ENCODE peak calls at places on chromosomes 2 and 18, in six cellular contexts. N, C, R, E, M and H are unnamed samples.

GRCh38 chr2:148483675-148484074 is 160.9 kb upstream of the EPC2 start:
- DNase-seq in N (no peak), C (peak), R (no peak), E (no peak), M (no peak), H (no peak)

GRCh38 chr2:64750817-64751285 is 97.1 kb upstream of the SERTAD2 start:
- DNase-seq in N (peak), C (peak), R (peak), E (peak), M (no peak), H (peak)

GRCh38 chr2:74959106-74959751 is 786 bp downstream of the POLE4 start:
- DNase-seq in N (no peak), C (no peak), R (no peak), E (no peak), M (no peak), H (no peak)

GRCh38 chr18:2540575-2540974 is 30.7 kb downstream of the METTL4 start:
- DNase-seq in N (no peak), C (no peak), R (no peak), E (no peak), M (no peak), H (no peak)

GRCh38 chr2:23385351-23385747 is 370 bp downstream of the KLHL29 start:
- DNase-seq in N (peak), C (peak), R (no peak), E (peak), M (peak), H (peak)

GRCh38 chr2:121093735-121094520 is 191.1 kb downstream of the TFCP2L1 start:
- DNase-seq in N (no peak), C (no peak), R (no peak), E (no peak), M (no peak), H (no peak)

GRCh38 chr2:186883666-186884065 is 34.7 kb upstream of the ZSWIM2 start:
- DNase-seq in N (no peak), C (no peak), R (no peak), E (no peak), M (no peak), H (no peak)

GRCh38 chr2:119606674-119607073 is 62.4 kb downstream of the CFAP221 start:
- DNase-seq in N (no peak), C (no peak), R (no peak), E (no peak), M (no peak), H (no peak)

GRCh38 chr2:6186332-6187100 is 494.3 kb downstream of the SOX11 start:
- DNase-seq in N (peak), C (no peak), R (no peak), E (peak), M (no peak), H (peak)

GRCh38 chr2:175167076-175167791 is 769 bp downstream of the ATF2 start:
- DNase-seq in N (peak), C (peak), R (no peak), E (peak), M (peak), H (peak)

GRCh38 chr18:55458456-55459238 is 129.3 kb downstream of the TCF4 start:
- DNase-seq in N (no peak), C (peak), R (no peak), E (no peak), M (no peak), H (no peak)

GRCh38 chr2:189056200-189057106 is 82.3 kb downstream of the COL3A1 start:
- DNase-seq in N (no peak), C (no peak), R (no peak), E (no peak), M (no peak), H (no peak)

GRCh38 chr2:173690349-173690748 is 274.8 kb downstream of the SP3 start:
- DNase-seq in N (no peak), C (no peak), R (no peak), E (no peak), M (no peak), H (no peak)

GRCh38 chr18:48950536-48951447 is at the start of gene SMAD7:
- DNase-seq in N (peak), C (no peak), R (no peak), E (no peak), M (no peak), H (no peak)

GRCh38 chr2:147712051-147712450 is 132.8 kb upstream of the ACVR2A start:
- DNase-seq in N (no peak), C (no peak), R (no peak), E (no peak), M (no peak), H (no peak)

GRCh38 chr2:1287427-1287826 is 125.8 kb upstream of the TPO start:
- DNase-seq in N (no peak), C (no peak), R (no peak), E (no peak), M (no peak), H (no peak)

GRCh38 chr2:29196792-29197788 is 81.9 kb downstream of the CLIP4 start:
- DNase-seq in N (peak), C (peak), R (no peak), E (peak), M (peak), H (peak)

GRCh38 chr18:2657788-2658458 is 2.4 kb downstream of the SMCHD1 start:
- DNase-seq in N (peak), C (no peak), R (peak), E (peak), M (no peak), H (no peak)

GRCh38 chr2:141639809-141640208 is 491.0 kb downstream of the LRP1B start:
- DNase-seq in N (no peak), C (no peak), R (no peak), E (no peak), M (no peak), H (no peak)

DNA sequence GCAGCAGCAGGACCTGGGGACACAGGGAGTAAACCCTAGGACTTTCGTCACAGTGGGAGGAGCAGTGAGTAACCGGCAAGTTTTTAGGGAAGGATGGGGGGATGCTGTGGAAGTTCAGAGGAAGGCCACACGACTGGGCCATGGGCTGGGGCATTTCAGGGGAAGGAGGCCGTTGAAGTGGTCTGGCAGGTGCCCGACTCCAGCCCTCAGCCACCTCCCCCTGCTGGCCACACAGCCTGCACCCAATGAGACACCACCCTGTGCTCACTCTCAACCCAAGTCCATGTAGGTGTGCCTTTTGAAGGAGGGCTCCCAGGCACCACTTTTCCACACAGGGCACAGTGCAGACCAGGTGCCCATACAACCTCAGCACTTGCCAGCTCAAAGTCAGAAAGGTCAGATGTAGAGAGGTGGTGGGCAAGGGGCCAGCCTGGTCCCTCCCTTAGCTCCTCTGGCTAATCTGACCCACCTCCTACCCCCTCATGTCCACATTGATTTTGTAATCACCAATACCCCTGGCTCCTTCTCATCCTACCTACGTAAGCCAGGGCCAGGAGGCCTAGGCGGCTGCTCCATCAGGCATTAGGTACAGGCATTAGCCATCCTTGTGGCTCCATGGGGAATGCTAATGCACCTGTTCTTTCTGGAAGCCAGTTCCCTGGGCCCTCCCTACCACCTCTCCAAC is 211.2 kb downstream of the SMAD2 start:
- DNase-seq in N (no peak), C (no peak), R (no peak), E (no peak), M (no peak), H (no peak)
- TF ChIP-seq CTCF in N (no peak), C (no peak), R (no peak), E (no peak), M (no peak), H (no peak)

GRCh38 chr2:229825476-229825875 is 96.3 kb downstream of the TRIP12 start:
- DNase-seq in N (no peak), C (no peak), R (no peak), E (no peak), M (no peak), H (no peak)
- TF ChIP-seq CTCF in N (no peak), C (peak), R (no peak), E (no peak), M (peak), H (no peak)

GRCh38 chr2:45943231-45944044 is 292.0 kb downstream of the PRKCE start:
- DNase-seq in N (peak), C (no peak), R (no peak), E (no peak), M (no peak), H (no peak)
- TF ChIP-seq CTCF in N (peak), C (no peak), R (peak), E (no peak), M (no peak), H (no peak)

DNA sequence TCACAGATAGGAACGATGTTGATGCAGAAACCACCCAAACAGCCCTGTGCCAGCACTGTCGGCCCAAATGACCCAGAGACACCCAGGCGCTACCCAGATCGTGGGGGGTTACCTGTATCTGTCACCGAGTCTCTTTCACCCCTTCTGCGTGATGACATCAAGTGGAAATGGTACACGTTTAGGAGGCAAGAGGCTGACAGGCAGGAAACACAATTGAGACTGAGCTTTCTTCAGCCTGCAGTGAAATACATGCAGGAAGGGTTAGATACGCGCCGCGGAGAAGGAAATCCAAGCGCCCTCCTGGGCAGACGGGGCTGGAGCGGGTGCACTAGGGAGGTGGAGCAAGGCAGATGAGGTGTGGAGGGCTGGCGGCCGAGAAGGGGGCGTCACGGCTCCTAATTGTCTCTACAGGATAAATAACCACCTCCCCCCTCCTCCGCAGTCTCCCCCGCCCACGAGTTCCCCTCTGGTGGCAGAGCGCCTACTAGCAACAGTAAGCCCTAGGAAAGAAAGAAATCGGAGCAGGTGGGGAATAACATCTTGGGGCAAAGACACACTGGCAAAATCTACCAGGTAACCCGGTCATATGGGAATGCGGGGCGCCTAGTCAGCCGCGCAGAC is at the start of gene RNF152:
- DNase-seq in N (peak), C (peak), R (no peak), E (peak), M (peak), H (no peak)
- TF ChIP-seq CTCF in N (no peak), C (no peak), R (no peak), E (no peak), M (no peak), H (no peak)

GRCh38 chr2:237685408-237685807 is 58.0 kb downstream of the LRRFIP1 start:
- DNase-seq in N (no peak), C (no peak), R (no peak), E (no peak), M (no peak), H (no peak)
- TF ChIP-seq CTCF in N (peak), C (peak), R (peak), E (no peak), M (no peak), H (no peak)

DNA sequence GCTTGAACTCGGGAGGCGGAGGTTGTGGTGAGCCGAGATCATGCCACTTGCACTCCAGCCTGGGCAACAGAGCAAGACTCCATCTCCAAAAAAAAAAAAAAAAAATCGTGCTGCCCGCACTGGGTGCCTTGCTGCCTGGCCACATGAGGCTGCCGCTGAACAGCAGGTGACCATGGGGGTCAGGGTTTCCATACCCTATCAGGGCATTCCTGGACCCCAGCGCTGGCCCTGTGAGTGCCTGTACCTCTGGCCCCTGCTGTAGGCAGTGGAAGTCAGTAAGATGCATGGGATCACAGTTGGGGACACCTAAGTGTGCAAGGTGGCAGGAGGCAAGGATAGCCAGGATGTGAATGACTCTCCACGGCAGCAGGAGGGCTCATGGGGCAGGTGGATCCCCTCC is 18.9 kb downstream of the SAG start:
- DNase-seq in N (no peak), C (no peak), R (no peak), E (no peak), M (no peak), H (no peak)
- TF ChIP-seq CTCF in N (no peak), C (no peak), R (no peak), E (no peak), M (no peak), H (no peak)

GRCh38 chr2:233129351-233129978 is 69.3 kb downstream of the INPP5D start:
- DNase-seq in N (no peak), C (peak), R (no peak), E (no peak), M (peak), H (peak)
- TF ChIP-seq CTCF in N (peak), C (peak), R (peak), E (no peak), M (peak), H (peak)

GRCh38 chr2:53437371-53437770 is 330.2 kb upstream of the CHAC2 start:
- DNase-seq in N (peak), C (no peak), R (no peak), E (no peak), M (no peak), H (no peak)

GRCh38 chr2:53438056-53438455 is 329.5 kb upstream of the CHAC2 start:
- DNase-seq in N (no peak), C (no peak), R (no peak), E (no peak), M (no peak), H (peak)

GRCh38 chr2:53445376-53446072 is 322.1 kb upstream of the CHAC2 start:
- DNase-seq in N (peak), C (no peak), R (no peak), E (peak), M (no peak), H (no peak)

GRCh38 chr2:53438692-53439091 is 328.9 kb upstream of the CHAC2 start:
- DNase-seq in N (no peak), C (no peak), R (no peak), E (no peak), M (no peak), H (no peak)

GRCh38 chr2:53442783-53443182 is 324.8 kb upstream of the CHAC2 start:
- DNase-seq in N (no peak), C (no peak), R (no peak), E (no peak), M (peak), H (peak)
- TF ChIP-seq CTCF in N (peak), C (no peak), R (no peak), E (no peak), M (no peak), H (no peak)